ENCODE peak calls at places on chromosomes 5 and 9, in four cellular contexts. N is stimulated activated CD8-positive, alpha-beta memory T cell treated with anti-CD3 and anti-CD28 coated beads, Interleukin-15, amount 100 ng/mL, for 24 hours; W is fibroblast of lung; M is AG09319. P is an unnamed sample.

GRCh38 chr5:40270274-40270855 is 409.4 kb upstream of the PTGER4 start:
- DNase-seq in N (no peak), W (no peak), M (no peak), P (no peak)

GRCh38 chr5:78591227-78591626 is 57.3 kb downstream of the LHFPL2 start:
- DNase-seq in N (no peak), W (peak), M (peak), P (no peak)

GRCh38 chr9:133168432-133168831 is 4.7 kb upstream of the GBGT1 start:
- DNase-seq in N (no peak), W (no peak), M (no peak), P (no peak)

GRCh38 chr5:179114756-179115155 is 54.6 kb downstream of the ZNF354C start:
- DNase-seq in N (no peak), W (no peak), M (no peak), P (peak)

GRCh38 chr5:117713585-117714198 is 1139.1 kb upstream of the SEMA6A start:
- DNase-seq in N (no peak), W (no peak), M (no peak), P (no peak)

GRCh38 chr9:137026384-137026783 is 1.7 kb downstream of the ABCA2 start:
- DNase-seq in N (no peak), W (no peak), M (no peak), P (no peak)

GRCh38 chr9:109476781-109477268 is 21.3 kb downstream of the PTPN3 start:
- DNase-seq in N (no peak), W (no peak), M (no peak), P (no peak)

GRCh38 chr5:117943521-117943920 is 1044.8 kb downstream of the DTWD2 start:
- DNase-seq in N (no peak), W (no peak), M (no peak), P (no peak)

GRCh38 chr5:4275232-4275631 is 679.6 kb downstream of the IRX1 start:
- DNase-seq in N (no peak), W (no peak), M (no peak), P (no peak)

GRCh38 chr5:126095001-126095400 is 328.2 kb upstream of the GRAMD2B start:
- DNase-seq in N (no peak), W (no peak), M (no peak), P (no peak)

GRCh38 chr9:120830151-120830550 is 12.6 kb downstream of the PSMD5 start:
- DNase-seq in N (no peak), W (no peak), M (no peak), P (no peak)

GRCh38 chr5:77272206-77272605 is 61.7 kb downstream of the PDE8B start:
- DNase-seq in N (no peak), W (no peak), M (peak), P (no peak)

GRCh38 chr5:88684136-88684500 is 198.9 kb downstream of the MEF2C start:
- DNase-seq in N (no peak), W (no peak), M (no peak), P (no peak)

GRCh38 chr9:81656004-81656403 is 33.3 kb downstream of the TLE1 start:
- DNase-seq in N (no peak), W (no peak), M (no peak), P (no peak)

P was measured in breast epithelium.